ENCODE peak calls at places on chromosomes 4 and X, in six cellular contexts. One of them, this sample, is unnamed.

GRCh38 chrX:42678133-42678532 is 99.8 kb downstream of the PPP1R2C start:
- DNase-seq in suprapubic skin: no peak
- DNase-seq in vagina: no peak
- DNase-seq in sigmoid colon: no peak
- DNase-seq in HCT116: no peak
- DNase-seq in endothelial cell of umbilical vein: peak
- DNase-seq in this sample: no peak

GRCh38 chr4:184541918-184542317 is 67.6 kb upstream of the IRF2 start:
- DNase-seq in HCT116: no peak
- DNase-seq in sigmoid colon: no peak
- DNase-seq in suprapubic skin: no peak
- DNase-seq in vagina: no peak
- DNase-seq in endothelial cell of umbilical vein: no peak
- DNase-seq in this sample: no peak

GRCh38 chrX:130728208-130728607 is 174.8 kb downstream of the ENOX2 start:
- DNase-seq in vagina: no peak
- DNase-seq in endothelial cell of umbilical vein: no peak
- DNase-seq in sigmoid colon: no peak
- DNase-seq in suprapubic skin: no peak
- DNase-seq in HCT116: no peak
- DNase-seq in this sample: no peak

GRCh38 chrX:105209406-105209805 is 11.1 kb downstream of the TEX13A start:
- DNase-seq in sigmoid colon: no peak
- DNase-seq in suprapubic skin: no peak
- DNase-seq in HCT116: no peak
- DNase-seq in endothelial cell of umbilical vein: no peak
- DNase-seq in vagina: no peak
- DNase-seq in this sample: no peak

GRCh38 chr4:14862881-14863280 is 139.4 kb upstream of the CPEB2 start:
- DNase-seq in vagina: no peak
- DNase-seq in HCT116: no peak
- DNase-seq in endothelial cell of umbilical vein: no peak
- DNase-seq in sigmoid colon: peak
- DNase-seq in suprapubic skin: no peak
- DNase-seq in this sample: peak

GRCh38 chr4:152220201-152220666 is 315.7 kb downstream of the FBXW7 start:
- DNase-seq in HCT116: no peak
- DNase-seq in sigmoid colon: no peak
- DNase-seq in suprapubic skin: no peak
- DNase-seq in vagina: no peak
- DNase-seq in endothelial cell of umbilical vein: no peak
- DNase-seq in this sample: no peak

GRCh38 chr4:7379161-7379560 is 55.6 kb downstream of the PSAPL1 start:
- DNase-seq in sigmoid colon: no peak
- DNase-seq in HCT116: no peak
- DNase-seq in suprapubic skin: no peak
- DNase-seq in endothelial cell of umbilical vein: no peak
- DNase-seq in vagina: no peak
- DNase-seq in this sample: no peak

GRCh38 chrX:15475021-15475420 is 18.1 kb downstream of the PIR start:
- DNase-seq in vagina: no peak
- DNase-seq in endothelial cell of umbilical vein: peak
- DNase-seq in sigmoid colon: no peak
- DNase-seq in HCT116: no peak
- DNase-seq in suprapubic skin: no peak
- DNase-seq in this sample: no peak

GRCh38 chr4:88964450-88964849 is 92.5 kb downstream of the FAM13A start:
- DNase-seq in vagina: no peak
- DNase-seq in suprapubic skin: no peak
- DNase-seq in sigmoid colon: no peak
- DNase-seq in HCT116: peak
- DNase-seq in endothelial cell of umbilical vein: peak
- DNase-seq in this sample: no peak

GRCh38 chrX:3939967-3940610 is 226.6 kb upstream of the PRKX start:
- DNase-seq in HCT116: peak
- DNase-seq in suprapubic skin: no peak
- DNase-seq in sigmoid colon: no peak
- DNase-seq in vagina: no peak
- DNase-seq in endothelial cell of umbilical vein: peak
- DNase-seq in this sample: no peak

GRCh38 chrX:14083783-14084182 is 54.1 kb upstream of the GEMIN8 start:
- DNase-seq in endothelial cell of umbilical vein: no peak
- DNase-seq in vagina: no peak
- DNase-seq in HCT116: no peak
- DNase-seq in suprapubic skin: no peak
- DNase-seq in sigmoid colon: no peak
- DNase-seq in this sample: no peak

GRCh38 chr4:112060212-112060611 is 85.0 kb upstream of the FAM241A start:
- DNase-seq in vagina: no peak
- DNase-seq in suprapubic skin: no peak
- DNase-seq in sigmoid colon: no peak
- DNase-seq in HCT116: peak
- DNase-seq in endothelial cell of umbilical vein: peak
- DNase-seq in this sample: no peak

GRCh38 chr4:4474496-4474895 is 67.4 kb downstream of the STX18 start:
- DNase-seq in sigmoid colon: no peak
- DNase-seq in suprapubic skin: no peak
- DNase-seq in HCT116: no peak
- DNase-seq in vagina: no peak
- DNase-seq in endothelial cell of umbilical vein: no peak
- DNase-seq in this sample: no peak

GRCh38 chr4:98421106-98421505 is 159.9 kb downstream of the RAP1GDS1 start:
- DNase-seq in HCT116: no peak
- DNase-seq in suprapubic skin: no peak
- DNase-seq in vagina: no peak
- DNase-seq in endothelial cell of umbilical vein: no peak
- DNase-seq in sigmoid colon: no peak
- DNase-seq in this sample: no peak

GRCh38 chrX:72110051-72110926 is 21.4 kb downstream of the RTL5 start:
- DNase-seq in vagina: peak
- DNase-seq in endothelial cell of umbilical vein: no peak
- DNase-seq in suprapubic skin: no peak
- DNase-seq in sigmoid colon: no peak
- DNase-seq in HCT116: no peak
- DNase-seq in this sample: no peak

GRCh38 chr4:25485104-25485503 is 108.0 kb downstream of the ANAPC4 start:
- DNase-seq in endothelial cell of umbilical vein: no peak
- DNase-seq in vagina: no peak
- DNase-seq in HCT116: no peak
- DNase-seq in suprapubic skin: no peak
- DNase-seq in sigmoid colon: no peak
- DNase-seq in this sample: no peak

GRCh38 chrX:47585273-47585672 is 3.0 kb downstream of the TIMP1 start:
- DNase-seq in suprapubic skin: no peak
- DNase-seq in endothelial cell of umbilical vein: no peak
- DNase-seq in vagina: no peak
- DNase-seq in sigmoid colon: no peak
- DNase-seq in HCT116: no peak
- DNase-seq in this sample: no peak

GRCh38 chr4:176400816-176401461 is 81.2 kb downstream of the SPCS3 start:
- DNase-seq in endothelial cell of umbilical vein: no peak
- DNase-seq in vagina: no peak
- DNase-seq in suprapubic skin: no peak
- DNase-seq in sigmoid colon: no peak
- DNase-seq in HCT116: no peak
- DNase-seq in this sample: no peak

GRCh38 chr4:86831262-86832090 is 17.7 kb downstream of the SLC10A6 start:
- DNase-seq in sigmoid colon: no peak
- DNase-seq in suprapubic skin: no peak
- DNase-seq in HCT116: peak
- DNase-seq in endothelial cell of umbilical vein: no peak
- DNase-seq in vagina: no peak
- DNase-seq in this sample: peak

GRCh38 chr4:141127884-141128283 is 5.4 kb downstream of the RNF150 start:
- DNase-seq in suprapubic skin: no peak
- DNase-seq in endothelial cell of umbilical vein: no peak
- DNase-seq in HCT116: no peak
- DNase-seq in sigmoid colon: no peak
- DNase-seq in vagina: no peak
- DNase-seq in this sample: no peak

GRCh38 chrX:26146024-26146423 is 7.9 kb downstream of the MAGEB18 start:
- DNase-seq in HCT116: no peak
- DNase-seq in suprapubic skin: no peak
- DNase-seq in endothelial cell of umbilical vein: peak
- DNase-seq in sigmoid colon: no peak
- DNase-seq in vagina: no peak
- DNase-seq in this sample: no peak

GRCh38 chrX:142686653-142687283 is 339.0 kb upstream of the SPANXN4 start:
- DNase-seq in sigmoid colon: no peak
- DNase-seq in HCT116: no peak
- DNase-seq in vagina: no peak
- DNase-seq in suprapubic skin: no peak
- DNase-seq in endothelial cell of umbilical vein: no peak
- DNase-seq in this sample: no peak

GRCh38 chr4:48268956-48269860 is at the start of gene TEC:
- DNase-seq in suprapubic skin: peak
- DNase-seq in vagina: no peak
- DNase-seq in HCT116: peak
- DNase-seq in endothelial cell of umbilical vein: peak
- DNase-seq in sigmoid colon: peak
- DNase-seq in this sample: peak

GRCh38 chr4:26455571-26455970 is 34.7 kb downstream of the CCKAR start:
- DNase-seq in endothelial cell of umbilical vein: no peak
- DNase-seq in HCT116: no peak
- DNase-seq in suprapubic skin: no peak
- DNase-seq in sigmoid colon: no peak
- DNase-seq in vagina: peak
- DNase-seq in this sample: no peak

GRCh38 chr4:147583876-147584275 is 33.3 kb upstream of the TMEM184C start:
- DNase-seq in HCT116: no peak
- DNase-seq in sigmoid colon: no peak
- DNase-seq in vagina: no peak
- DNase-seq in suprapubic skin: no peak
- DNase-seq in endothelial cell of umbilical vein: no peak
- DNase-seq in this sample: no peak

GRCh38 chrX:12567857-12568256 is 223.4 kb upstream of the PRPS2 start:
- DNase-seq in HCT116: no peak
- DNase-seq in endothelial cell of umbilical vein: peak
- DNase-seq in sigmoid colon: no peak
- DNase-seq in vagina: no peak
- DNase-seq in suprapubic skin: no peak
- DNase-seq in this sample: no peak

GRCh38 chrX:132561483-132561882 is 72.6 kb upstream of the MBNL3 start:
- DNase-seq in endothelial cell of umbilical vein: no peak
- DNase-seq in sigmoid colon: no peak
- DNase-seq in suprapubic skin: no peak
- DNase-seq in vagina: no peak
- DNase-seq in HCT116: no peak
- DNase-seq in this sample: no peak

GRCh38 chr4:53706422-53707032 is 115.2 kb upstream of the LNX1 start:
- DNase-seq in suprapubic skin: no peak
- DNase-seq in sigmoid colon: no peak
- DNase-seq in HCT116: peak
- DNase-seq in endothelial cell of umbilical vein: peak
- DNase-seq in vagina: no peak
- DNase-seq in this sample: no peak

GRCh38 chrX:106740193-106740780 is 13.8 kb downstream of the RNF128 start:
- DNase-seq in suprapubic skin: no peak
- DNase-seq in vagina: no peak
- DNase-seq in sigmoid colon: no peak
- DNase-seq in endothelial cell of umbilical vein: no peak
- DNase-seq in HCT116: no peak
- DNase-seq in this sample: no peak

GRCh38 chr4:142418697-142419096 is 427.4 kb downstream of the INPP4B start:
- DNase-seq in HCT116: no peak
- DNase-seq in vagina: no peak
- DNase-seq in sigmoid colon: no peak
- DNase-seq in suprapubic skin: no peak
- DNase-seq in endothelial cell of umbilical vein: no peak
- DNase-seq in this sample: no peak
- TF ChIP-seq POLR2AphosphoS5 in HCT116: no peak
- TF ChIP-seq POLR2AphosphoS5 in vagina: no peak
- TF ChIP-seq POLR2AphosphoS5 in sigmoid colon: no peak
- TF ChIP-seq POLR2AphosphoS5 in suprapubic skin: no peak
- TF ChIP-seq POLR2AphosphoS5 in endothelial cell of umbilical vein: no peak
- TF ChIP-seq POLR2AphosphoS5 in this sample: no peak

GRCh38 chrX:85391185-85391878 is 11.9 kb upstream of the POF1B start:
- DNase-seq in suprapubic skin: no peak
- DNase-seq in HCT116: no peak
- DNase-seq in sigmoid colon: no peak
- DNase-seq in vagina: no peak
- DNase-seq in endothelial cell of umbilical vein: no peak
- DNase-seq in this sample: no peak
- TF ChIP-seq POLR2AphosphoS5 in suprapubic skin: no peak
- TF ChIP-seq POLR2AphosphoS5 in HCT116: no peak
- TF ChIP-seq POLR2AphosphoS5 in sigmoid colon: no peak
- TF ChIP-seq POLR2AphosphoS5 in vagina: no peak
- TF ChIP-seq POLR2AphosphoS5 in endothelial cell of umbilical vein: no peak
- TF ChIP-seq POLR2AphosphoS5 in this sample: no peak

GRCh38 chrX:136866337-136867095 is 14.0 kb downstream of the RBMX start:
- DNase-seq in sigmoid colon: no peak
- DNase-seq in HCT116: no peak
- DNase-seq in vagina: no peak
- DNase-seq in suprapubic skin: no peak
- DNase-seq in endothelial cell of umbilical vein: no peak
- DNase-seq in this sample: no peak
- TF ChIP-seq POLR2AphosphoS5 in sigmoid colon: no peak
- TF ChIP-seq POLR2AphosphoS5 in HCT116: no peak
- TF ChIP-seq POLR2AphosphoS5 in vagina: no peak
- TF ChIP-seq POLR2AphosphoS5 in suprapubic skin: no peak
- TF ChIP-seq POLR2AphosphoS5 in endothelial cell of umbilical vein: no peak
- TF ChIP-seq POLR2AphosphoS5 in this sample: no peak

GRCh38 chr4:83255584-83255983 is 29.0 kb downstream of the COQ2 start:
- DNase-seq in sigmoid colon: no peak
- DNase-seq in suprapubic skin: no peak
- DNase-seq in HCT116: peak
- DNase-seq in endothelial cell of umbilical vein: peak
- DNase-seq in vagina: no peak
- DNase-seq in this sample: no peak
- TF ChIP-seq POLR2AphosphoS5 in sigmoid colon: no peak
- TF ChIP-seq POLR2AphosphoS5 in suprapubic skin: no peak
- TF ChIP-seq POLR2AphosphoS5 in HCT116: no peak
- TF ChIP-seq POLR2AphosphoS5 in endothelial cell of umbilical vein: peak
- TF ChIP-seq POLR2AphosphoS5 in vagina: no peak
- TF ChIP-seq POLR2AphosphoS5 in this sample: no peak

GRCh38 chr4:131257241-131257640 is 1891.9 kb upstream of the PCDH10 start:
- DNase-seq in endothelial cell of umbilical vein: no peak
- DNase-seq in sigmoid colon: no peak
- DNase-seq in vagina: no peak
- DNase-seq in HCT116: no peak
- DNase-seq in suprapubic skin: no peak
- DNase-seq in this sample: no peak

GRCh38 chr4:131258361-131258760 is 1890.7 kb upstream of the PCDH10 start:
- DNase-seq in suprapubic skin: no peak
- DNase-seq in endothelial cell of umbilical vein: no peak
- DNase-seq in vagina: no peak
- DNase-seq in sigmoid colon: no peak
- DNase-seq in HCT116: no peak
- DNase-seq in this sample: no peak
- TF ChIP-seq POLR2AphosphoS5 in suprapubic skin: no peak
- TF ChIP-seq POLR2AphosphoS5 in endothelial cell of umbilical vein: no peak
- TF ChIP-seq POLR2AphosphoS5 in vagina: no peak
- TF ChIP-seq POLR2AphosphoS5 in sigmoid colon: no peak
- TF ChIP-seq POLR2AphosphoS5 in HCT116: no peak
- TF ChIP-seq POLR2AphosphoS5 in this sample: no peak

This sample was measured in transverse colon.